ENCODE peak calls at places on chromosome 9, in five cellular contexts. B is stomach, D is suprapubic skin, Z is tibial nerve, A is adrenal gland. X is an unnamed sample. For H3K9me3 and H3K4me1, the result is how much of the 10 kb centered on the place peaks cover.

GRCh38 chr9:127522727-127523126 is 71.4 kb downstream of the LRSAM1 start:
- DNase-seq in B (no peak), D (no peak), Z (no peak), A (no peak), X (no peak)

GRCh38 chr9:99076483-99077171 is 28.3 kb upstream of the TGFBR1 start:
- DNase-seq in B (no peak), D (no peak), Z (no peak), A (no peak), X (peak)

GRCh38 chr9:122498883-122499288 is 11.7 kb upstream of the OR1J2 start:
- DNase-seq in B (no peak), D (no peak), Z (no peak), A (peak), X (no peak)

GRCh38 chr9:136140046-136140445 is 21.4 kb upstream of the TMEM250 start:
- DNase-seq in B (no peak), D (no peak), Z (no peak), A (no peak), X (no peak)

GRCh38 chr9:99000480-99001395 is 57.0 kb downstream of the COL15A1 start:
- DNase-seq in B (peak), D (peak), Z (no peak), A (peak), X (no peak)

GRCh38 chr9:87076825-87077224 is 129.5 kb upstream of the GAS1 start:
- DNase-seq in B (no peak), D (no peak), Z (no peak), A (no peak), X (no peak)

GRCh38 chr9:136921718-136922117 is 22.8 kb downstream of the FBXW5 start:
- DNase-seq in B (no peak), D (no peak), Z (no peak), A (no peak), X (no peak)

GRCh38 chr9:34974664-34975063 is 14.9 kb upstream of the DNAJB5 start:
- DNase-seq in B (no peak), D (no peak), Z (no peak), A (no peak), X (no peak)

DNA sequence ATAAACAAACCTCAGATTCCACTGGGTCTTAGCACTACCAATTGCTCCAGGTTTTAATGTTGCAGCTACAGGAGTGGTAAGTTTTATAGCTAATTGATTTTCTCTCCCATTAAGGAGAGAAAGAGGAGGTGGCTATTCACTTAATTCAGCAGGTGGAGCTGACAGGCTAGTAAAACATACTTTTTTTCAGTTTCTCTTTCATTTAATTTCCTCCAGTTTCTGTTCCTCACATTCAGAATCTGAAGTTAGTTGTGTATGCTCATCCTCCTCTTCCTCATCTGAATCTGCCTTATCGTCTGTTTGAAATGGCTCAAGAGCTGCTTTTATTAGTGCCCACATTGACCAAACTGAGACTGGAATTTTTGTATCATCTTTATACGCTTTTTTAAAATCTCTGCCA is 98.0 kb downstream of the PLPPR1 start:
- DNase-seq in B (no peak), D (no peak), Z (no peak), A (no peak), X (no peak)
- H3K9me3 ChIP-seq in B (under half), D (under half), Z (under half), A (under half), X (under half)

GRCh38 chr9:114117996-114118830 is 19.1 kb upstream of the KIF12 start:
- DNase-seq in B (peak), D (no peak), Z (no peak), A (no peak), X (peak)
- TF ChIP-seq POLR2A in B (no peak), D (no peak), Z (no peak), A (no peak), X (no peak)

DNA sequence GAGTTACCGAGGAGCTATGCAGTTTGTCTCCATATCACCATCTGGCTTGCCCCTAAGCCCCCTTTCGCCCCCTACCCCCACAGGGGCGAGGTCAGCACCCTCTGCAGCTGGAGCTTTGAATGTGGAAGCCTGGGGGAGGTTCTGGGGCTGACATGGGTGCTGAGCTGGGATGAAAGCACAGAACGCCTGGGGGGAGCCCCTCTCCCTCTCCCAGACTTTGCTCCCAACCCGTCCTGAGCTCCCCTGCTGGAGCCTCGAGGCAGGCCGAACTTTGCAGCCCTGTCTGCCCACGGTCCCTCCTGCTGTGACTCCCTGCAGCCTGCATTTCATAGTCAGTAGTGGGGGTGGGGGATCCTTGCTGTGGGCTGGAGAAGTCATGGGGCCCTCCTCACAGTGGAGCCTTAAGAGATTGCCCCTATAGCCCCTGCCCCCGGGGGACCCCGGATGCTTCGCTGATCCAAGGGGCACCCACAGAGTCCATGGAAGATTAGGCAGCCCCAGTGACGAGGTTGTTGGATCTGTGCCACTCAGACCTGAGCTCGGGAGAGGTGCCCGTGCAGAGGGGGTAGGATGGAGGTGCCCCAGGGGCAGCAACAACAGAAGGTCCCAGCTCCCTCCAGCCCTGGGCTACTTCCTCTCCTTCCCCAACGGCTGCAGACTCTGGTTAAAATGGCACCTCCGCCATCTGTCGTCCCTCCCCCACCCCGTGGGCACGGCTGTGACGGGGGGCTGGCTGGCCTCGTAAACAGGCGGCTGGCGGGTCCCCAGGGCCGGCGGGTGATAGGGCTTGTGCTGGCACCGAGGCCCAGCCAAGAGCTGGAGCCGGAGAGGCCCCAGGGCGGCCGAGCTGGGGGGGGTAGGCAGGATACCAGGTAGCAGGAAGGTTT is 162.0 kb downstream of the C9orf50 start:
- DNase-seq in B (peak), D (no peak), Z (no peak), A (peak), X (peak)
- H3K4me1 ChIP-seq in B (half or more), D (under half), Z (under half), A (under half), X (under half)

DNA sequence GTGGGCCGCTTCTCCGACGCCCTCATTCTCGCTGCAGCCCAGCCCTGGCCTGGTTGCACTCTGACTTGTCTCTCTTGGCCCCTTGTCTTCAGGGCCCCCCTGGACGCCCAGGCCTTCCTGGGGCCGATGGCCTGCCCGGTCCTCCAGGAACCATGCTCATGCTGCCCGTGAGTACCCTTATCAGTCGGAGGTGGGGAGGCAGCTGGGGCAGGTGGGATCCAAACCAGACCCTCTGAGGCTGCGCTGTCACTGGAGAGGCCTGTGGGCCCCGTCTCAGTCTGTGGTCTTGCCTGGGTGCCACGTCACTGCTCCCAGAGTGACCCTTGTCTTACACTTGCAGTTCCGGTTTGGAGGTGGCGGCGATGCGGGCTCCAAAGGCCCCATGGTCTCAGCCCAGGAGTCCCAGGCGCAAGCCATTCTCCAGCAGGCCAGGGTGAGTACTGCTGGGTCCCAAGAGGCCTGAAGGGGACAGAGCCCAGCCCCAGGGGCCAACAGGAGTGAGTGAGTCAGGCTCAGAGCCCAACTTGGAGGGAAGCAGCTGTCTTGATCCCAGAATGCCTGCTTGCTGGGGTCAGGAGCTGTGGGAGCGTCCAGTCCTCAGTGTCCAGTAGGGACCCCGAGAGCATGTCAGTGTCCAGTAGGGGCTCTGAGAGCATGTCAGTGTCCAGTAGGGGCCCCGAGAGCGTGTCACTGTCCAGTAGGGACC is 109.0 kb downstream of the COL5A1 start:
- DNase-seq in B (no peak), D (no peak), Z (no peak), A (no peak), X (no peak)
- H3K9me3 ChIP-seq in B (under half), D (under half), Z (under half), A (under half), X (under half)

GRCh38 chr9:18124760-18125159 is 349.2 kb upstream of the ADAMTSL1 start:
- DNase-seq in B (no peak), D (no peak), Z (no peak), A (no peak), X (no peak)
- TF ChIP-seq POLR2A in B (no peak), D (no peak), Z (no peak), A (no peak), X (no peak)

X was measured in spleen.